ENCODE peak calls at places on chromosome 18, in eight cellular contexts. One of them, this sample, is unnamed.

GRCh38 chr18:24809173-24809955 is 348.9 kb downstream of the HRH4 start:
- DNase-seq in NCI-H2029: no peak
- DNase-seq in NCI-H1417: no peak
- DNase-seq in ovary: no peak
- DNase-seq in HCT116: no peak
- DNase-seq in NCI-H1092 treated with DMSO at 0.1 percent for 48 hours: no peak
- DNase-seq in fibroblast of gingiva: no peak
- DNase-seq in endothelial cell: no peak
- DNase-seq in this sample: no peak

GRCh38 chr18:12336251-12336650 is 28.2 kb downstream of the TUBB6 start:
- DNase-seq in NCI-H1092 treated with DMSO at 0.1 percent for 48 hours: no peak
- DNase-seq in ovary: no peak
- DNase-seq in HCT116: no peak
- DNase-seq in NCI-H2029: no peak
- DNase-seq in endothelial cell: no peak
- DNase-seq in fibroblast of gingiva: no peak
- DNase-seq in NCI-H1417: no peak
- DNase-seq in this sample: no peak

GRCh38 chr18:42053188-42053781 is 98.3 kb downstream of the PIK3C3 start:
- DNase-seq in fibroblast of gingiva: peak
- DNase-seq in ovary: peak
- DNase-seq in endothelial cell: peak
- DNase-seq in NCI-H2029: peak
- DNase-seq in NCI-H1092 treated with DMSO at 0.1 percent for 48 hours: peak
- DNase-seq in NCI-H1417: peak
- DNase-seq in HCT116: peak
- DNase-seq in this sample: peak

GRCh38 chr18:45874501-45875184 is 49.2 kb downstream of the SIGLEC15 start:
- DNase-seq in endothelial cell: no peak
- DNase-seq in ovary: no peak
- DNase-seq in NCI-H1092 treated with DMSO at 0.1 percent for 48 hours: no peak
- DNase-seq in HCT116: no peak
- DNase-seq in fibroblast of gingiva: no peak
- DNase-seq in NCI-H1417: no peak
- DNase-seq in NCI-H2029: no peak
- DNase-seq in this sample: no peak

GRCh38 chr18:23141022-23141999 is 6.0 kb downstream of the CABLES1 start:
- DNase-seq in ovary: peak
- DNase-seq in HCT116: no peak
- DNase-seq in NCI-H1417: peak
- DNase-seq in fibroblast of gingiva: no peak
- DNase-seq in NCI-H1092 treated with DMSO at 0.1 percent for 48 hours: peak
- DNase-seq in NCI-H2029: peak
- DNase-seq in endothelial cell: no peak
- DNase-seq in this sample: peak

GRCh38 chr18:45860971-45861370 is 35.5 kb downstream of the SIGLEC15 start:
- DNase-seq in NCI-H1417: no peak
- DNase-seq in HCT116: no peak
- DNase-seq in endothelial cell: no peak
- DNase-seq in fibroblast of gingiva: no peak
- DNase-seq in NCI-H2029: no peak
- DNase-seq in ovary: no peak
- DNase-seq in NCI-H1092 treated with DMSO at 0.1 percent for 48 hours: no peak
- DNase-seq in this sample: no peak

GRCh38 chr18:46334200-46334553 is 230.0 kb downstream of the HAUS1 start:
- DNase-seq in endothelial cell: peak
- DNase-seq in NCI-H1092 treated with DMSO at 0.1 percent for 48 hours: no peak
- DNase-seq in NCI-H2029: no peak
- DNase-seq in fibroblast of gingiva: no peak
- DNase-seq in ovary: no peak
- DNase-seq in NCI-H1417: no peak
- DNase-seq in HCT116: no peak
- DNase-seq in this sample: no peak

GRCh38 chr18:79392226-79392625 is 3.5 kb upstream of the NFATC1 start:
- DNase-seq in fibroblast of gingiva: no peak
- DNase-seq in ovary: peak
- DNase-seq in HCT116: no peak
- DNase-seq in NCI-H1417: no peak
- DNase-seq in NCI-H1092 treated with DMSO at 0.1 percent for 48 hours: no peak
- DNase-seq in NCI-H2029: no peak
- DNase-seq in endothelial cell: no peak
- DNase-seq in this sample: no peak

GRCh38 chr18:69755041-69755440 is 192.6 kb downstream of the CD226 start:
- DNase-seq in ovary: no peak
- DNase-seq in NCI-H2029: no peak
- DNase-seq in NCI-H1092 treated with DMSO at 0.1 percent for 48 hours: no peak
- DNase-seq in HCT116: no peak
- DNase-seq in NCI-H1417: no peak
- DNase-seq in endothelial cell: no peak
- DNase-seq in fibroblast of gingiva: peak
- DNase-seq in this sample: no peak

GRCh38 chr18:57627488-57627887 is 5.9 kb upstream of the NARS1 start:
- DNase-seq in fibroblast of gingiva: no peak
- DNase-seq in HCT116: no peak
- DNase-seq in NCI-H1092 treated with DMSO at 0.1 percent for 48 hours: no peak
- DNase-seq in endothelial cell: no peak
- DNase-seq in ovary: no peak
- DNase-seq in NCI-H2029: no peak
- DNase-seq in NCI-H1417: no peak
- DNase-seq in this sample: no peak

GRCh38 chr18:61551586-61551985 is 218.4 kb downstream of the CDH20 start:
- DNase-seq in NCI-H1417: peak
- DNase-seq in fibroblast of gingiva: peak
- DNase-seq in HCT116: peak
- DNase-seq in NCI-H1092 treated with DMSO at 0.1 percent for 48 hours: peak
- DNase-seq in endothelial cell: peak
- DNase-seq in NCI-H2029: peak
- DNase-seq in ovary: no peak
- DNase-seq in this sample: no peak

GRCh38 chr18:27844416-27844792 is 332.5 kb downstream of the CDH2 start:
- DNase-seq in NCI-H1092 treated with DMSO at 0.1 percent for 48 hours: no peak
- DNase-seq in HCT116: no peak
- DNase-seq in endothelial cell: no peak
- DNase-seq in NCI-H2029: no peak
- DNase-seq in ovary: no peak
- DNase-seq in fibroblast of gingiva: no peak
- DNase-seq in NCI-H1417: no peak
- DNase-seq in this sample: no peak

GRCh38 chr18:26307161-26307773 is 81.0 kb downstream of the TAF4B start:
- DNase-seq in endothelial cell: peak
- DNase-seq in NCI-H1417: peak
- DNase-seq in fibroblast of gingiva: peak
- DNase-seq in HCT116: peak
- DNase-seq in NCI-H1092 treated with DMSO at 0.1 percent for 48 hours: peak
- DNase-seq in NCI-H2029: peak
- DNase-seq in ovary: no peak
- DNase-seq in this sample: no peak

GRCh38 chr18:35620765-35621164 is 39.2 kb downstream of the GALNT1 start:
- DNase-seq in HCT116: no peak
- DNase-seq in NCI-H2029: no peak
- DNase-seq in NCI-H1417: no peak
- DNase-seq in NCI-H1092 treated with DMSO at 0.1 percent for 48 hours: no peak
- DNase-seq in endothelial cell: no peak
- DNase-seq in ovary: no peak
- DNase-seq in fibroblast of gingiva: peak
- DNase-seq in this sample: peak

GRCh38 chr18:7743256-7743655 is 176.1 kb downstream of the PTPRM start:
- DNase-seq in HCT116: no peak
- DNase-seq in fibroblast of gingiva: peak
- DNase-seq in NCI-H1092 treated with DMSO at 0.1 percent for 48 hours: no peak
- DNase-seq in endothelial cell: no peak
- DNase-seq in NCI-H2029: no peak
- DNase-seq in NCI-H1417: no peak
- DNase-seq in ovary: no peak
- DNase-seq in this sample: no peak

GRCh38 chr18:12745095-12745820 is 42.4 kb downstream of the PSMG2 start:
- DNase-seq in HCT116: no peak
- DNase-seq in NCI-H1417: no peak
- DNase-seq in NCI-H1092 treated with DMSO at 0.1 percent for 48 hours: no peak
- DNase-seq in endothelial cell: no peak
- DNase-seq in ovary: no peak
- DNase-seq in fibroblast of gingiva: peak
- DNase-seq in NCI-H2029: no peak
- DNase-seq in this sample: no peak

GRCh38 chr18:79640064-79640672 is 39.4 kb upstream of the CTDP1 start:
- DNase-seq in HCT116: no peak
- DNase-seq in NCI-H2029: no peak
- DNase-seq in NCI-H1092 treated with DMSO at 0.1 percent for 48 hours: no peak
- DNase-seq in NCI-H1417: no peak
- DNase-seq in ovary: no peak
- DNase-seq in endothelial cell: no peak
- DNase-seq in fibroblast of gingiva: no peak
- DNase-seq in this sample: no peak

GRCh38 chr18:13376298-13376840 is 157.8 kb downstream of the LDLRAD4 start:
- DNase-seq in endothelial cell: no peak
- DNase-seq in NCI-H2029: no peak
- DNase-seq in HCT116: no peak
- DNase-seq in fibroblast of gingiva: no peak
- DNase-seq in NCI-H1092 treated with DMSO at 0.1 percent for 48 hours: no peak
- DNase-seq in ovary: no peak
- DNase-seq in NCI-H1417: no peak
- DNase-seq in this sample: no peak

GRCh38 chr18:48688961-48689360 is 150.1 kb downstream of the CTIF start:
- DNase-seq in endothelial cell: no peak
- DNase-seq in NCI-H1417: no peak
- DNase-seq in fibroblast of gingiva: no peak
- DNase-seq in NCI-H2029: no peak
- DNase-seq in ovary: no peak
- DNase-seq in NCI-H1092 treated with DMSO at 0.1 percent for 48 hours: no peak
- DNase-seq in HCT116: no peak
- DNase-seq in this sample: peak

GRCh38 chr18:63346031-63346430 is 21.0 kb downstream of the KDSR start:
- DNase-seq in NCI-H1417: no peak
- DNase-seq in NCI-H2029: no peak
- DNase-seq in NCI-H1092 treated with DMSO at 0.1 percent for 48 hours: no peak
- DNase-seq in endothelial cell: no peak
- DNase-seq in ovary: peak
- DNase-seq in HCT116: no peak
- DNase-seq in fibroblast of gingiva: peak
- DNase-seq in this sample: peak

GRCh38 chr18:58401191-58401590 is 227.7 kb downstream of the ALPK2 start:
- DNase-seq in NCI-H2029: no peak
- DNase-seq in NCI-H1092 treated with DMSO at 0.1 percent for 48 hours: no peak
- DNase-seq in endothelial cell: no peak
- DNase-seq in ovary: no peak
- DNase-seq in fibroblast of gingiva: no peak
- DNase-seq in HCT116: no peak
- DNase-seq in NCI-H1417: no peak
- DNase-seq in this sample: no peak

GRCh38 chr18:74633652-74634352 is 36.1 kb downstream of the ZNF407 start:
- DNase-seq in NCI-H1417: no peak
- DNase-seq in ovary: no peak
- DNase-seq in NCI-H2029: no peak
- DNase-seq in endothelial cell: no peak
- DNase-seq in NCI-H1092 treated with DMSO at 0.1 percent for 48 hours: no peak
- DNase-seq in HCT116: no peak
- DNase-seq in fibroblast of gingiva: no peak
- DNase-seq in this sample: no peak

GRCh38 chr18:63480892-63481291 is 4.1 kb downstream of the SERPINB5 start:
- DNase-seq in ovary: no peak
- DNase-seq in NCI-H1417: no peak
- DNase-seq in fibroblast of gingiva: no peak
- DNase-seq in endothelial cell: no peak
- DNase-seq in NCI-H1092 treated with DMSO at 0.1 percent for 48 hours: no peak
- DNase-seq in HCT116: no peak
- DNase-seq in NCI-H2029: no peak
- DNase-seq in this sample: no peak

GRCh38 chr18:36448384-36449290 is 151.1 kb downstream of the FHOD3 start:
- DNase-seq in NCI-H1092 treated with DMSO at 0.1 percent for 48 hours: no peak
- DNase-seq in fibroblast of gingiva: no peak
- DNase-seq in endothelial cell: no peak
- DNase-seq in ovary: no peak
- DNase-seq in NCI-H1417: no peak
- DNase-seq in NCI-H2029: no peak
- DNase-seq in HCT116: no peak
- DNase-seq in this sample: no peak

GRCh38 chr18:64981915-64982314 is 768.9 kb upstream of the CDH7 start:
- DNase-seq in NCI-H2029: no peak
- DNase-seq in fibroblast of gingiva: no peak
- DNase-seq in NCI-H1417: no peak
- DNase-seq in endothelial cell: no peak
- DNase-seq in HCT116: no peak
- DNase-seq in NCI-H1092 treated with DMSO at 0.1 percent for 48 hours: no peak
- DNase-seq in ovary: no peak
- DNase-seq in this sample: no peak

This sample was measured in left cardiac atrium.